ENCODE peak calls at places on chromosomes 7 and 10, in four cellular contexts. One of them, this sample, is unnamed.

GRCh38 chr7:1917221-1918062 is 247.4 kb downstream of the ELFN1 start:
- DNase-seq in Jurkat, Clone E6-1: no peak
- DNase-seq in NCI-H526 treated with DMSO at 0.1 percent for 48 hours: no peak
- DNase-seq in M059J: no peak
- DNase-seq in this sample: peak; percentile 17

GRCh38 chr10:101939718-101940117 is 96.1 kb upstream of the KCNIP2 start:
- DNase-seq in Jurkat, Clone E6-1: no peak
- DNase-seq in NCI-H526 treated with DMSO at 0.1 percent for 48 hours: no peak
- DNase-seq in M059J: no peak
- DNase-seq in this sample: no peak

GRCh38 chr10:77823811-77824542 is 102.6 kb downstream of the DLG5 start:
- DNase-seq in Jurkat, Clone E6-1: no peak
- DNase-seq in NCI-H526 treated with DMSO at 0.1 percent for 48 hours: no peak
- DNase-seq in M059J: no peak
- DNase-seq in this sample: no peak

GRCh38 chr7:105141068-105141467 is 127.1 kb downstream of the KMT2E start:
- DNase-seq in Jurkat, Clone E6-1: peak; percentile 42
- DNase-seq in NCI-H526 treated with DMSO at 0.1 percent for 48 hours: peak; percentile 7
- DNase-seq in M059J: peak; percentile 27
- DNase-seq in this sample: peak; percentile 40

GRCh38 chr10:49055231-49055850 is 60.0 kb downstream of the VSTM4 start:
- DNase-seq in Jurkat, Clone E6-1: no peak
- DNase-seq in NCI-H526 treated with DMSO at 0.1 percent for 48 hours: no peak
- DNase-seq in M059J: no peak
- DNase-seq in this sample: no peak

GRCh38 chr10:91210435-91210834 is 10.0 kb upstream of the PCGF5 start:
- DNase-seq in Jurkat, Clone E6-1: peak; percentile 45
- DNase-seq in NCI-H526 treated with DMSO at 0.1 percent for 48 hours: peak; percentile 53
- DNase-seq in M059J: peak; percentile 14
- DNase-seq in this sample: no peak

GRCh38 chr7:130207642-130208041 is at the start of gene SSMEM1:
- DNase-seq in Jurkat, Clone E6-1: no peak
- DNase-seq in NCI-H526 treated with DMSO at 0.1 percent for 48 hours: no peak
- DNase-seq in M059J: peak; percentile 78
- DNase-seq in this sample: peak; percentile 84

GRCh38 chr10:11689945-11690736 is 52.0 kb upstream of the ECHDC3 start:
- DNase-seq in Jurkat, Clone E6-1: no peak
- DNase-seq in NCI-H526 treated with DMSO at 0.1 percent for 48 hours: no peak
- DNase-seq in M059J: no peak
- DNase-seq in this sample: no peak

GRCh38 chr10:103451871-103452713 is at the start of gene CALHM2:
- DNase-seq in Jurkat, Clone E6-1: no peak
- DNase-seq in NCI-H526 treated with DMSO at 0.1 percent for 48 hours: peak; percentile 39
- DNase-seq in M059J: peak; percentile 67
- DNase-seq in this sample: peak; percentile 54

GRCh38 chr10:114418109-114418508 is 13.8 kb upstream of the AFAP1L2 start:
- DNase-seq in Jurkat, Clone E6-1: no peak
- DNase-seq in NCI-H526 treated with DMSO at 0.1 percent for 48 hours: no peak
- DNase-seq in M059J: no peak
- DNase-seq in this sample: peak; percentile 57

GRCh38 chr7:20577362-20578069 is 38.0 kb upstream of the ABCB5 start:
- DNase-seq in Jurkat, Clone E6-1: no peak
- DNase-seq in NCI-H526 treated with DMSO at 0.1 percent for 48 hours: no peak
- DNase-seq in M059J: peak; percentile 23
- DNase-seq in this sample: no peak

GRCh38 chr10:85916192-85916747 is 450.3 kb downstream of the GRID1 start:
- DNase-seq in Jurkat, Clone E6-1: no peak
- DNase-seq in NCI-H526 treated with DMSO at 0.1 percent for 48 hours: peak; percentile 46
- DNase-seq in M059J: no peak
- DNase-seq in this sample: no peak

GRCh38 chr10:17287151-17287550 is 59.1 kb downstream of the VIM start:
- DNase-seq in Jurkat, Clone E6-1: no peak
- DNase-seq in NCI-H526 treated with DMSO at 0.1 percent for 48 hours: no peak
- DNase-seq in M059J: no peak
- DNase-seq in this sample: no peak

GRCh38 chr10:74675527-74675926 is 150.9 kb upstream of the KAT6B start:
- DNase-seq in Jurkat, Clone E6-1: no peak
- DNase-seq in NCI-H526 treated with DMSO at 0.1 percent for 48 hours: no peak
- DNase-seq in M059J: no peak
- DNase-seq in this sample: no peak

GRCh38 chr7:54967384-54967783 is 51.4 kb upstream of the EGFR start:
- DNase-seq in Jurkat, Clone E6-1: no peak
- DNase-seq in NCI-H526 treated with DMSO at 0.1 percent for 48 hours: no peak
- DNase-seq in M059J: peak; percentile 92
- DNase-seq in this sample: peak; percentile 99

GRCh38 chr10:85995791-85996190 is 370.8 kb downstream of the GRID1 start:
- DNase-seq in Jurkat, Clone E6-1: peak; percentile 63
- DNase-seq in NCI-H526 treated with DMSO at 0.1 percent for 48 hours: peak; percentile 23
- DNase-seq in M059J: peak; percentile 18
- DNase-seq in this sample: peak; percentile 58

GRCh38 chr10:61623101-61623500 is 39.6 kb upstream of the CABCOCO1 start:
- DNase-seq in Jurkat, Clone E6-1: no peak
- DNase-seq in NCI-H526 treated with DMSO at 0.1 percent for 48 hours: no peak
- DNase-seq in M059J: no peak
- DNase-seq in this sample: no peak

GRCh38 chr7:40701836-40702551 is 567.2 kb downstream of the SUGCT start:
- DNase-seq in Jurkat, Clone E6-1: no peak
- DNase-seq in NCI-H526 treated with DMSO at 0.1 percent for 48 hours: no peak
- DNase-seq in M059J: peak; percentile 24
- DNase-seq in this sample: peak; percentile 54

GRCh38 chr7:6273917-6274630 is 1.6 kb upstream of the CYTH3 start:
- DNase-seq in Jurkat, Clone E6-1: peak; percentile 61
- DNase-seq in NCI-H526 treated with DMSO at 0.1 percent for 48 hours: no peak
- DNase-seq in M059J: no peak
- DNase-seq in this sample: no peak

GRCh38 chr10:118522791-118523498 is 72.5 kb downstream of the PRLHR start:
- DNase-seq in Jurkat, Clone E6-1: no peak
- DNase-seq in NCI-H526 treated with DMSO at 0.1 percent for 48 hours: no peak
- DNase-seq in M059J: peak; percentile 73
- DNase-seq in this sample: peak; percentile 98

GRCh38 chr10:123134058-123134914 is 1.5 kb upstream of the HMX3 start:
- DNase-seq in Jurkat, Clone E6-1: no peak
- DNase-seq in NCI-H526 treated with DMSO at 0.1 percent for 48 hours: no peak
- DNase-seq in M059J: no peak
- DNase-seq in this sample: no peak

GRCh38 chr7:36663481-36663880 is 60.8 kb downstream of the AOAH start:
- DNase-seq in Jurkat, Clone E6-1: no peak
- DNase-seq in NCI-H526 treated with DMSO at 0.1 percent for 48 hours: no peak
- DNase-seq in M059J: peak; percentile 70
- DNase-seq in this sample: no peak

GRCh38 chr7:31642681-31643115 is 44.3 kb upstream of the PPP1R17 start:
- DNase-seq in Jurkat, Clone E6-1: no peak
- DNase-seq in NCI-H526 treated with DMSO at 0.1 percent for 48 hours: no peak
- DNase-seq in M059J: no peak
- DNase-seq in this sample: no peak

GRCh38 chr10:43218951-43219837 is 47.7 kb downstream of the RASGEF1A start:
- DNase-seq in Jurkat, Clone E6-1: no peak
- DNase-seq in NCI-H526 treated with DMSO at 0.1 percent for 48 hours: no peak
- DNase-seq in M059J: no peak
- DNase-seq in this sample: no peak

GRCh38 chr7:151796091-151796870 is 80.6 kb downstream of the PRKAG2 start:
- DNase-seq in Jurkat, Clone E6-1: no peak
- DNase-seq in NCI-H526 treated with DMSO at 0.1 percent for 48 hours: no peak
- DNase-seq in M059J: peak; percentile 69
- DNase-seq in this sample: peak; percentile 86

GRCh38 chr7:102223175-102223574 is 63.5 kb upstream of the SH2B2 start:
- DNase-seq in Jurkat, Clone E6-1: peak; percentile 30
- DNase-seq in NCI-H526 treated with DMSO at 0.1 percent for 48 hours: no peak
- DNase-seq in M059J: no peak
- DNase-seq in this sample: no peak

GRCh38 chr10:31618541-31619291 is 299.7 kb downstream of the ZEB1 start:
- DNase-seq in Jurkat, Clone E6-1: no peak
- DNase-seq in NCI-H526 treated with DMSO at 0.1 percent for 48 hours: no peak
- DNase-seq in M059J: no peak
- DNase-seq in this sample: no peak

GRCh38 chr7:36806897-36807296 is 82.6 kb upstream of the AOAH start:
- DNase-seq in Jurkat, Clone E6-1: no peak
- DNase-seq in NCI-H526 treated with DMSO at 0.1 percent for 48 hours: no peak
- DNase-seq in M059J: no peak
- DNase-seq in this sample: no peak

GRCh38 chr10:48216744-48217143 is 57.8 kb downstream of the FRMPD2 start:
- DNase-seq in Jurkat, Clone E6-1: no peak
- DNase-seq in NCI-H526 treated with DMSO at 0.1 percent for 48 hours: no peak
- DNase-seq in M059J: no peak
- DNase-seq in this sample: no peak

GRCh38 chr7:124645704-124646103 is 119.9 kb downstream of the GPR37 start:
- DNase-seq in Jurkat, Clone E6-1: no peak
- DNase-seq in NCI-H526 treated with DMSO at 0.1 percent for 48 hours: no peak
- DNase-seq in M059J: no peak
- DNase-seq in this sample: no peak

GRCh38 chr10:68424454-68425014 is 17.5 kb upstream of the RUFY2 start:
- DNase-seq in Jurkat, Clone E6-1: no peak
- DNase-seq in NCI-H526 treated with DMSO at 0.1 percent for 48 hours: no peak
- DNase-seq in M059J: no peak
- DNase-seq in this sample: no peak

GRCh38 chr7:139673230-139673629 is 104.6 kb downstream of the HIPK2 start:
- DNase-seq in Jurkat, Clone E6-1: no peak
- DNase-seq in NCI-H526 treated with DMSO at 0.1 percent for 48 hours: no peak
- DNase-seq in M059J: no peak
- DNase-seq in this sample: no peak

GRCh38 chr10:58894929-58895328 is 281.5 kb upstream of the PHYHIPL start:
- DNase-seq in Jurkat, Clone E6-1: no peak
- DNase-seq in NCI-H526 treated with DMSO at 0.1 percent for 48 hours: no peak
- DNase-seq in M059J: no peak
- DNase-seq in this sample: no peak

GRCh38 chr10:114471906-114472873 is 67.9 kb upstream of the AFAP1L2 start:
- DNase-seq in Jurkat, Clone E6-1: no peak
- DNase-seq in NCI-H526 treated with DMSO at 0.1 percent for 48 hours: peak; percentile 28
- DNase-seq in M059J: no peak
- DNase-seq in this sample: peak; percentile 50

This sample was measured in epithelial cell of esophagus.